ENCODE peak calls at places on chromosomes 2 and 18, in nine cellular contexts. B is ovary, U is adrenal gland, C is Peyer's patch, G is body of pancreas, X is HCT116, V is suprapubic skin, O is A549, S is H1. T is an unnamed sample.

GRCh38 chr18:12255626-12256026 is 1.5 kb downstream of the CIDEA start:
- DNase-seq in B (no peak), X (peak; percentile 50), C (no peak), G (no peak), U (no peak), O (no peak), V (no peak), S (no peak), T (no peak)

GRCh38 chr2:145595296-145595695 is 1075.4 kb upstream of the ZEB2 start:
- DNase-seq in C (no peak), U (no peak), X (no peak), G (no peak), B (no peak), V (no peak), O (no peak), S (no peak), T (no peak)

GRCh38 chr2:2848621-2849443 is 517.8 kb upstream of the MYT1L start:
- DNase-seq in B (no peak), X (no peak), V (no peak), C (no peak), G (peak; percentile 48), S (no peak), U (no peak), O (no peak), T (no peak)

GRCh38 chr2:172623249-172623965 is 67.5 kb downstream of the PDK1 start:
- DNase-seq in U (no peak), C (no peak), G (no peak), X (no peak), S (no peak), O (no peak), B (no peak), V (no peak), T (no peak)

GRCh38 chr18:69958422-69958821 is 10.7 kb upstream of the CD226 start:
- DNase-seq in U (no peak), V (no peak), O (no peak), C (no peak), S (no peak), G (no peak), X (no peak), B (no peak), T (no peak)

GRCh38 chr18:14920976-14921375 is 173.0 kb downstream of the ANKRD30B start:
- DNase-seq in C (no peak), V (peak; percentile 40), U (no peak), B (no peak), S (no peak), X (no peak), O (no peak), G (no peak), T (no peak)

GRCh38 chr2:68762665-68763064 is 28.1 kb downstream of the ARHGAP25 start:
- DNase-seq in O (no peak), V (no peak), C (no peak), S (no peak), B (no peak), X (no peak), G (no peak), U (peak; percentile 41), T (no peak)

GRCh38 chr18:68417826-68418225 is 297.1 kb downstream of the TMX3 start:
- DNase-seq in B (no peak), O (no peak), V (no peak), G (no peak), C (no peak), X (no peak), U (no peak), S (no peak), T (no peak)

GRCh38 chr2:96554293-96555145 is 18.0 kb downstream of the ARID5A start:
- DNase-seq in B (peak; percentile 73), O (peak; percentile 37), S (peak; percentile 90), G (peak; percentile 63), X (peak; percentile 26), V (no peak), C (peak; percentile 65), U (peak; percentile 59), T (peak; percentile 40)

GRCh38 chr18:35282353-35282752 is 7.7 kb downstream of the ZSCAN30 start:
- DNase-seq in B (no peak), S (no peak), X (no peak), C (no peak), U (no peak), O (no peak), V (no peak), G (no peak), T (no peak)

GRCh38 chr2:28391564-28392296 is 928 bp upstream of the FOSL2 start:
- DNase-seq in C (peak; percentile 56), U (peak; percentile 95), S (peak; percentile 69), B (peak; percentile 91), V (peak; percentile 98), X (peak; percentile 65), G (peak; percentile 91), O (peak; percentile 82), T (peak; percentile 95)

GRCh38 chr2:76861708-76862107 is 660.5 kb downstream of the LRRTM4 start:
- DNase-seq in X (no peak), S (no peak), B (no peak), G (no peak), O (no peak), U (no peak), C (no peak), V (no peak), T (no peak)

GRCh38 chr2:190387422-190387821 is 20.7 kb upstream of the MFSD6 start:
- DNase-seq in S (no peak), V (no peak), O (no peak), B (no peak), C (no peak), G (no peak), U (no peak), X (no peak), T (no peak)

DNA sequence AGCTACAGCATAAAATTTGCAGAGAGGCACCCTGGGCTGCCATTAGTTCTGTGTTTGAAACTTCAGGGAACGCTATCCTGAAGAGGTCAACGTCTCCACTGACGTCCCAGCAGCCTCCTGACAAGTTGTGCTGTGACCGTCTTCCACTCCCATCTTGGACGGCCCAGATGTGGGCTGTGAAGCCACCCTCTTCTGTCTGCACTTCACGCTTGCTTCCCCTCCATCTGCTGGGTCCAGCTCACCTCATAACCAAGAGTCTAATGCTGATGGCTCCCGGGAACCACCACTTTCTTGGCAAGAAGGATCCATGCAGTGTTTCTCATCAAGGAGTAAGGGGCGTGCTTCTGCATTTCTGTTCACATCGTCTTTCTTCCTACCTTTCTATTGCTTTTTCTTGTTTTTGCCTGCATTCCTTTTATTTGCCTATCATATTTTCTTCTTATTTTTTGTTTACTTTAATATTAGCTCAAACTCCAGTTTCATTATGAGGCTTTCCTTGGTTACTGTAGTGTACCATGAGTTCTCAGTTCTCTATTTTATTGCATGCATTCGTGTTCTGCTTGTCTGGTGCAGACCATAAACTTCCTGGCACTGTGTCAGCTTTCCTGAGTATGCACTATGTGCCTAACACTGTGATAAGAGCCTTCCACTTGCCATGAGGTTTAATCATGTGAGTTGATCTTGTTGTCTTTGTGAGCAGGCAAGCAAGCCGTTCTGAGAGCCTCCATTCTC is 631.8 kb upstream of the RAB6C start:
- DNase-seq in C (peak; percentile 38), X (no peak), S (no peak), B (no peak), V (no peak), O (no peak), G (peak; percentile 46), U (peak; percentile 45), T (no peak)
- TF ChIP-seq POLR2A in C (no peak), X (no peak), S (no peak), B (no peak), V (no peak), O (no peak), G (no peak), U (no peak), T (no peak)

GRCh38 chr2:25398534-25398933 is 56.8 kb upstream of the DNMT3A start:
- DNase-seq in X (no peak), O (no peak), U (no peak), C (no peak), S (no peak), B (no peak), G (no peak), V (no peak), T (no peak)
- H3K4me1 ChIP-seq in X (no peaks in the 10 kb centered on the region), O (no peaks in the 10 kb centered on the region), U (no peaks in the 10 kb centered on the region), C (no peaks in the 10 kb centered on the region), S (no peaks in the 10 kb centered on the region), B (no peaks in the 10 kb centered on the region), G (no peaks in the 10 kb centered on the region), V (no peaks in the 10 kb centered on the region), T (no peaks in the 10 kb centered on the region)

DNA sequence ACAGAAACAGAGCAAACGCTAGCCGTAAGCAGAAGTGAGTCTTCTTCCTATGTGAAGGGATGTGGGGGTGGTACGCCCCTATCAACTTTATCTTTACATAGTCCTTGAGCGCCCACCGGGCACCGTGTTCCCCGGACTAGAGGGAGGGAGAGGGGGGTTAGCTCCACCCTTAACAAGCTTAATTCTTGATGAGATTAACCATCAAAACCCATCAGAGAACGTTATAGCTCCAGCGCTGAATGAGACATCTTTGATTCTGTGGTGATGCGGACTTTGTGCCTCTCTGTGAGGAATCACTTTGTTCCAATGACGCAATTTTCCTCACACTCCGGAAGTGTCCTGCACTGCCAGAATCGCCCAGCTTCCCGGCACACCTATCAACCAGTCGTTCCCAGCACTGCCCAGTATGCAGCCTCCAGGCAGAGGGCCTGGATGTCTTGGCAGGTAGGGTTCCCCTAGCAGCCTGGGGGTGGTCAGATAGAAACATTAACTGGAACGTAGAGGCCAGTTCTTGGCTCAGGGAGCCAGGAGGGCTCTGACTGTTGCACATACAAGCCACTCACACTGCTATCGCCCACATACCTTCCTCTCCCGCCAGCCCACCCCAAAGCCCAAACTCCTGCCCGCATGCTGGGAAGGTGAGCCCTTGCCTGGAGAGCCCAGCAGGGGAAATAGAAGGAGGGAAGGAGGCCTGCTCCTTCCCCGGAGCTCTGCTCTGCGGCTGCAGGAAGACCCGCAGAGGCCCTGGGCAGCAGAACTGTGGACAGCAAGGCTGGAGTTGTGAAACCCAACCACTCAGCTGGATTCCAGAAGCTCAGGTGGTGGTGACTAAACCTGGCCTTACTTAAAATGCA is 1.9 kb upstream of the ODC1 start:
- DNase-seq in U (no peak), S (no peak), B (peak; percentile 35), G (no peak), C (no peak), O (peak; percentile 58), V (no peak), X (no peak), T (no peak)
- TF ChIP-seq POLR2A in U (no peak), S (no peak), B (no peak), G (no peak), C (peak; percentile 94), O (no peak), V (no peak), X (no peak), T (no peak)

GRCh38 chr2:197281421-197281820 is 29.2 kb downstream of the ANKRD44 start:
- DNase-seq in B (no peak), S (no peak), C (no peak), X (no peak), G (no peak), U (no peak), O (no peak), V (no peak), T (no peak)

GRCh38 chr2:197276156-197276555 is 34.4 kb downstream of the ANKRD44 start:
- DNase-seq in B (no peak), V (no peak), S (no peak), G (no peak), O (no peak), U (no peak), C (no peak), X (no peak), T (no peak)

GRCh38 chr2:197279997-197280756 is 30.4 kb downstream of the ANKRD44 start:
- DNase-seq in C (no peak), G (no peak), U (no peak), X (no peak), B (no peak), V (no peak), S (no peak), O (no peak), T (no peak)

GRCh38 chr2:197277726-197278259 is 32.8 kb downstream of the ANKRD44 start:
- DNase-seq in V (no peak), O (no peak), B (no peak), S (no peak), U (no peak), X (no peak), C (no peak), G (no peak), T (no peak)

GRCh38 chr2:197278804-197279763 is 31.5 kb downstream of the ANKRD44 start:
- DNase-seq in G (no peak), V (no peak), S (no peak), U (no peak), B (no peak), X (no peak), O (no peak), C (no peak), T (no peak)
- H3K4me1 ChIP-seq in G (peaks cover 2% of the 10 kb centered on the region), V (peaks cover 14% of the 10 kb centered on the region), S (no peaks in the 10 kb centered on the region), U (no peaks in the 10 kb centered on the region), B (peaks cover 3% of the 10 kb centered on the region), X (no peaks in the 10 kb centered on the region), O (no peaks in the 10 kb centered on the region), C (no peaks in the 10 kb centered on the region), T (no peaks in the 10 kb centered on the region)